ENCODE peak calls at places on chromosome 2, in ten cellular contexts. J is colonic mucosa, Y is PC-9, L is hepatocyte, T is foreskin keratinocyte, G is fibroblast of lung, K is mesendoderm, A is aorta, B is OCI-LY7, O is pancreas. Q is an unnamed sample. For H3K4me1, the result is how much of the 10 kb centered on the place peaks cover.

GRCh38 chr2:102025016-102025491 is 33.3 kb downstream of the IL1R2 start:
- DNase-seq in J (no peak), Y (no peak), L (no peak), T (peak), G (peak), K (no peak), A (no peak), B (no peak), O (no peak), Q (no peak)

GRCh38 chr2:237280235-237280634 is 133.7 kb downstream of the COL6A3 start:
- DNase-seq in J (no peak), Y (no peak), L (peak), T (no peak), G (peak), K (no peak), A (no peak), B (no peak), O (no peak), Q (no peak)

GRCh38 chr2:201909961-201910361 is 103.6 kb downstream of the CDK15 start:
- DNase-seq in J (no peak), Y (no peak), L (peak), T (no peak), G (peak), K (no peak), A (no peak), B (peak), O (no peak), Q (peak)

GRCh38 chr2:32009479-32010256 is 1.1 kb downstream of the MEMO1 start:
- DNase-seq in J (peak), Y (peak), L (peak), T (no peak), G (peak), K (peak), A (peak), B (peak), O (peak), Q (peak)

GRCh38 chr2:43202289-43202688 is 24.1 kb downstream of the ZFP36L2 start:
- DNase-seq in J (no peak), Y (no peak), L (no peak), T (no peak), G (no peak), K (no peak), A (no peak), B (no peak), O (no peak), Q (no peak)

GRCh38 chr2:127567351-127567854 is 31.9 kb downstream of the MYO7B start:
- DNase-seq in J (no peak), Y (no peak), L (no peak), T (no peak), G (no peak), K (no peak), A (no peak), B (no peak), O (no peak), Q (no peak)

GRCh38 chr2:10844083-10844482 is 31.5 kb upstream of the PDIA6 start:
- DNase-seq in J (peak), Y (peak), L (peak), T (peak), G (peak), K (peak), A (peak), B (no peak), O (peak), Q (peak)

GRCh38 chr2:17589406-17590035 is 49.0 kb downstream of the VSNL1 start:
- DNase-seq in J (no peak), Y (no peak), L (no peak), T (peak), G (peak), K (no peak), A (no peak), B (no peak), O (no peak), Q (no peak)

GRCh38 chr2:199940373-199940772 is 14.9 kb downstream of the TYW5 start:
- DNase-seq in J (no peak), Y (no peak), L (no peak), T (no peak), G (peak), K (peak), A (no peak), B (peak), O (no peak), Q (no peak)

GRCh38 chr2:68860111-68860510 is 11.1 kb downstream of the BMP10 start:
- DNase-seq in J (no peak), Y (no peak), L (no peak), T (no peak), G (no peak), K (no peak), A (no peak), B (no peak), O (no peak), Q (no peak)

GRCh38 chr2:73494031-73494430 is 108.4 kb downstream of the ALMS1 start:
- DNase-seq in J (no peak), Y (no peak), L (no peak), T (peak), G (peak), K (peak), A (no peak), B (no peak), O (no peak), Q (no peak)

GRCh38 chr2:75098856-75099255 is 100.5 kb downstream of the TACR1 start:
- DNase-seq in J (no peak), Y (peak), L (peak), T (no peak), G (peak), K (peak), A (no peak), B (peak), O (no peak), Q (no peak)

GRCh38 chr2:3131636-3132326 is 245.8 kb downstream of the EIPR1 start:
- DNase-seq in J (no peak), Y (no peak), L (no peak), T (no peak), G (no peak), K (no peak), A (no peak), B (no peak), O (no peak), Q (no peak)

GRCh38 chr2:144325086-144325485 is 194.8 kb downstream of the ZEB2 start:
- DNase-seq in J (no peak), Y (no peak), L (no peak), T (no peak), G (peak), K (no peak), A (no peak), B (peak), O (no peak), Q (no peak)

GRCh38 chr2:83795777-83796176 is 663.3 kb downstream of the SUCLG1 start:
- DNase-seq in J (no peak), Y (no peak), L (no peak), T (no peak), G (no peak), K (no peak), A (no peak), B (no peak), O (no peak), Q (no peak)

GRCh38 chr2:62471816-62472215 is 34.2 kb downstream of the TMEM17 start:
- DNase-seq in J (no peak), Y (no peak), L (no peak), T (no peak), G (peak), K (no peak), A (no peak), B (no peak), O (no peak), Q (no peak)
- H3K4me1 ChIP-seq in J (under half), Y (under half), L (under half), T (under half), G (under half), K (under half), A (under half), B (under half), O (under half), Q (under half)

DNA sequence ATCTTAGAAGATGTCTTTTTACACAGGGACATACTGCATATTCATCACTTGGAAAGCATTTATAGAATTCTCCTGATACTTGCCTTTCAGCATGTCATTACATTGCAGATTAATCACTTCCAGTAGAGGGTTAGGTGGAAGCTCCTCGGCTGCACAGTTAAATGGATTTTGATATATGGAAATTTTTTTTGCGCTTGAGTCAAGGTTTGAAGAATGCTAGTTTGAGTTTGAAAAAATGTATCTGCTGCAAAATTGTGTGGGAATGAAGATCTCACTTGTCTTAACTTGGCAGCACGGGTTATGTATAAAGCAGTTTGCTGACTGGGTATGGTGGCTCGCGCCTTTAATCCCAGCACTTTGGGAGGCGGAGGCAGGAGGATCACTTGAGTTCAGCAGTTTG is 13.7 kb downstream of the PPP1CB start:
- DNase-seq in J (no peak), Y (no peak), L (no peak), T (peak), G (peak), K (no peak), A (no peak), B (no peak), O (no peak), Q (no peak)
- H3K4me1 ChIP-seq in J (under half), Y (under half), L (under half), T (under half), G (under half), K (under half), A (under half), B (under half), O (under half), Q (under half)

GRCh38 chr2:65518751-65519150 is 86.4 kb upstream of the SPRED2 start:
- DNase-seq in J (no peak), Y (no peak), L (no peak), T (no peak), G (no peak), K (no peak), A (no peak), B (no peak), O (no peak), Q (no peak)
- H3K4me1 ChIP-seq in J (under half), Y (under half), L (under half), T (under half), G (under half), K (under half), A (under half), B (under half), O (under half), Q (under half)

DNA sequence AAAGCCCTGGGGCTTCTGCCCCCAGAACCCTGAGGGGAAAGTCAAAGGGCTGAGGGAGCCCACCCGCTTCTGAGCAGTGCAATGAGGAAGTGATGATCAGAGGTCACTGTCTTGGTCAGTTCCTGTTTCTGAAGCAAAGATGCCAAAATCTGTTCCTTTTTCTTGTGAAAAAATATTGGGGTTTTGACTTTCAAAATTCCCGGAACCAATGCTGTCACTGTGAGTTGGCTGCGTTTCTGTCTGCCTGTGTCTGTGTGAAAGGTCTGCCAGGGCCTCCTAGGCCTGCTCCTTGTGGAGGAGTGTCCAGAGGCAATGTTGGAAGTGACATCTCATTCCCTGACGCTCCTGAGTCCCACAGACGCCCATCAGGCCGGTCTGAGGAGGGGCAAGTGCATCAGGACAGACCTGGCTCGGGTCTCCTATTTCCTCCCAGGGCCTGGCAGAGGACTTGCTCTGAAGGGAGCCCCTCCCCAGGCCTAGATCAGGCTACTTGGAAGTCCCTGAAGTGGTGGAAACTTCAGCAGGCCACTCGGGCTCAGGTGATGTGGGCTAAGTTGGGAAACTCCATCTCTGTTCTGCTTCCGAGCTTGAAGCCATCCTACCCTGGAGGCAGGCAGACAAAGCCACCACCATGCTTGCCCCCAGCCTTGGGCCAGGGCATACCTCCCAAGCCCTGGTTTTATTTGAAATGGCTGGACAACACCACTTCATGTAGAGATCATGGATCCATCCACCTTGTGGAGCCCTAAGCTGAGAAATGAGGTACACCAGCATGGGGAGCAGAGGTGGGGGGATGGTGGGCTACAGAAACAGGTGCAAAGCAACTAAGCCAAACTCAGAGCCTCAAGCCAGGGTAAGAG is 51.0 kb downstream of the PKDCC start:
- DNase-seq in J (no peak), Y (no peak), L (no peak), T (no peak), G (no peak), K (no peak), A (peak), B (peak), O (no peak), Q (no peak)
- H3K4me1 ChIP-seq in J (under half), Y (under half), L (under half), T (under half), G (under half), K (under half), A (under half), B (under half), O (under half), Q (under half)

DNA sequence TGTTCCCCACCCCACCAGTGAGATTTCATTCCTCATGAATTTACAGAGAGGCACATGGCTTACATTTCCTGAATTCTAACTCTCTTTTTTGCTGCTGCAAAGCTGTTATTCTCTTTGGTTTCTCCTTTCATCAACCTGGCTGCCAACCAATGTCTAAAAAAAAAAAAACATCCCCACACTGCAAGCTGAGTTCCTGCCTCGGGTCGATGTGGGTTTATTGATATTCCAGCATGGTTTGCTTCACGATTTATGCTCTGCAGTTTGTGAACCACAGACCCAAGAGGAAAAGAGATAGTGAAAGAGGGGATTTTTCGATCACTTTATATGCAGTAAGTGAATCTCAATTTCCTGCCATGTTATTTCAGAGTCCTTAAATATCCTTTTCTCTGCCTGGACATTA is 363.6 kb downstream of the LPIN1 start:
- DNase-seq in J (no peak), Y (no peak), L (no peak), T (no peak), G (peak), K (no peak), A (no peak), B (no peak), O (no peak), Q (no peak)
- H3K4me1 ChIP-seq in J (under half), Y (under half), L (under half), T (under half), G (under half), K (under half), A (under half), B (under half), O (under half), Q (under half)

GRCh38 chr2:36650434-36650833 is 46.1 kb upstream of the VIT start:
- DNase-seq in J (no peak), Y (no peak), L (no peak), T (no peak), G (no peak), K (no peak), A (no peak), B (no peak), O (no peak), Q (no peak)
- H3K4me1 ChIP-seq in J (under half), Y (under half), L (under half), T (under half), G (under half), K (under half), A (under half), B (under half), O (under half), Q (under half)

GRCh38 chr2:172578860-172579512 is 23.1 kb downstream of the PDK1 start:
- DNase-seq in J (no peak), Y (no peak), L (no peak), T (no peak), G (no peak), K (peak), A (no peak), B (no peak), O (no peak), Q (no peak)
- H3K4me1 ChIP-seq in J (under half), Y (under half), L (under half), T (under half), G (under half), K (under half), A (under half), B (under half), O (under half), Q (under half)

DNA sequence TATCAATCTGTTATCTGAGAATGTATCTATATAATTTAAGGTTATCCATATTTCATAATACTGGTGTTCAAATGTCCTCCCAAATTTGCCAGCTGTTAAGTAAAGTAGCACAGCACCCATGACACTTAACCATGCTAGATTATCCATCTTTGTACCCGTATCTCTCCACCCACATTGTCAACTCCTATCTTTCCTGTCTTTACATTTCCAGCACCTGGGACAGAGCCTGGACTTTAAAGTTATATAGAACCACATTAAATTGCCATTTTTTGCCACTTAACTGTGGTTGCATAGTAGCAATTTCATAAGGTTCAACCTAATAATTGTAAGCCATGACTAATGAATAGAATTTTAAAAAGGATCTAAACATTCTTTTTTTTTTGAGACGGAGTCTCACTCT is 226.7 kb downstream of the NCKAP5 start:
- DNase-seq in J (no peak), Y (no peak), L (no peak), T (no peak), G (no peak), K (no peak), A (no peak), B (no peak), O (no peak), Q (no peak)
- H3K4me1 ChIP-seq in J (under half), Y (under half), L (under half), T (under half), G (under half), K (under half), A (under half), B (under half), O (under half), Q (under half)

DNA sequence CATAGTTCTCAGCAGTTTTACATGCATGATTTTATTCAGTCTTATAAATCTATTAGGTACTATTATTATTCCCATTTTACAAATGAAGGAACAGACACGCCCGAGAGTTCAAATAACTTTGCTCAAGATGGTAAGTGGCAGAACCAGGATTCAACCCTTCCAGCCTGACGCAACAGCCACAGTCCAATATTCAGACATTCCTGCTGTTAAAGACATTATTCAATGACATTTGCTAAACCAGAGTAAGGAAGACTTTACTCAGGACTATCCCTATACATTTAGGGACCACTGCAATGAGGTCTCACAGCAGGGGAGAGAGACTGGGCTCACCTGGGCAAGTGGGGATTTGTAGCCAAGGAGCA is 29.4 kb upstream of the IGFBP2 start:
- DNase-seq in J (no peak), Y (no peak), L (no peak), T (no peak), G (no peak), K (no peak), A (no peak), B (no peak), O (no peak), Q (no peak)
- H3K4me1 ChIP-seq in J (under half), Y (under half), L (under half), T (under half), G (under half), K (under half), A (under half), B (under half), O (under half), Q (under half)

Q was measured in mucosa of descending colon.